ENCODE peak calls at places on chromosomes 1 and 21, in nine cellular contexts. R is GM20000, W is osteocyte, Z is fibroblast of lung, G is tibial artery, D is heart right ventricle, X is choroid plexus epithelial cell, L is AG09319, T is kidney epithelial cell. N is an unnamed sample.

GRCh38 chr1:174877208-174877673 is 122.5 kb upstream of the CACYBP start:
- DNase-seq in W (no peak), G (no peak), X (no peak), D (no peak), R (no peak), T (no peak), L (no peak), Z (no peak), N (no peak)

GRCh38 chr1:230277201-230277771 is 148.8 kb downstream of the PGBD5 start:
- DNase-seq in L (no peak), D (no peak), T (no peak), X (no peak), G (peak), R (peak), W (no peak), Z (no peak), N (no peak)

GRCh38 chr1:56080123-56080522 is 499.2 kb downstream of the PLPP3 start:
- DNase-seq in X (no peak), R (no peak), G (no peak), L (no peak), T (no peak), D (no peak), W (no peak), Z (no peak), N (no peak)

GRCh38 chr1:87883906-87884305 is 555.2 kb downstream of the LMO4 start:
- DNase-seq in G (no peak), L (no peak), Z (no peak), X (no peak), T (no peak), W (no peak), D (no peak), R (no peak), N (no peak)

GRCh38 chr1:17875882-17876280 is 120.7 kb downstream of the ACTL8 start:
- DNase-seq in G (peak), W (no peak), R (no peak), X (peak), D (peak), Z (peak), L (no peak), T (no peak), N (no peak)

GRCh38 chr1:67464741-67465140 is 34.5 kb upstream of the SERBP1 start:
- DNase-seq in T (no peak), R (no peak), G (no peak), W (no peak), L (no peak), Z (no peak), D (no peak), X (no peak), N (no peak)

GRCh38 chr1:215146252-215146975 is 63.9 kb downstream of the KCNK2 start:
- DNase-seq in T (peak), Z (peak), W (no peak), R (no peak), X (peak), G (no peak), D (no peak), L (no peak), N (no peak)

GRCh38 chr1:218739426-218739825 is 394.3 kb downstream of the TGFB2 start:
- DNase-seq in Z (peak), X (peak), G (peak), W (peak), T (no peak), R (no peak), L (peak), D (peak), N (no peak)

GRCh38 chr1:197675475-197676324 is 99.6 kb downstream of the DENND1B start:
- DNase-seq in W (no peak), X (peak), G (peak), L (no peak), D (no peak), T (no peak), Z (peak), R (no peak), N (no peak)

GRCh38 chr1:186183219-186183618 is 191.8 kb downstream of the TPR start:
- DNase-seq in L (no peak), W (no peak), Z (peak), R (no peak), T (peak), X (peak), G (peak), D (no peak), N (no peak)

GRCh38 chr1:243946946-243947345 is 96.9 kb upstream of the AKT3 start:
- DNase-seq in D (no peak), G (no peak), X (peak), T (no peak), Z (peak), L (no peak), R (peak), W (peak), N (no peak)

GRCh38 chr1:186042216-186042615 is 308.0 kb downstream of the HMCN1 start:
- DNase-seq in R (no peak), G (no peak), L (no peak), Z (no peak), T (no peak), W (no peak), X (no peak), D (no peak), N (no peak)

GRCh38 chr1:18529714-18530113 is 49.0 kb downstream of the KLHDC7A start:
- DNase-seq in G (no peak), L (no peak), X (no peak), W (peak), T (no peak), Z (no peak), R (no peak), D (no peak), N (no peak)

GRCh38 chr1:8191474-8191873 is 126.4 kb upstream of the SLC45A1 start:
- DNase-seq in Z (no peak), R (no peak), L (no peak), X (no peak), T (no peak), D (no peak), G (no peak), W (no peak), N (no peak)

GRCh38 chr21:45403825-45404725 is 890 bp upstream of the COL18A1 start:
- DNase-seq in R (no peak), T (no peak), X (peak), D (peak), W (no peak), L (no peak), G (peak), Z (peak), N (no peak)

GRCh38 chr1:8075511-8076051 is 49.5 kb upstream of the ERRFI1 start:
- DNase-seq in R (no peak), G (no peak), W (no peak), D (no peak), X (no peak), L (no peak), T (no peak), Z (no peak), N (no peak)

GRCh38 chr1:210132582-210132981 is 100.0 kb upstream of the SERTAD4 start:
- DNase-seq in X (peak), L (no peak), Z (peak), D (no peak), W (no peak), R (no peak), G (no peak), T (peak), N (no peak)

GRCh38 chr1:164914208-164914607 is 355.2 kb downstream of the PBX1 start:
- DNase-seq in T (no peak), Z (peak), W (no peak), X (peak), G (no peak), L (peak), D (no peak), R (no peak), N (no peak)

GRCh38 chr1:168907053-168907452 is 178.0 kb upstream of the DPT start:
- DNase-seq in D (no peak), R (no peak), Z (no peak), W (no peak), G (no peak), T (peak), X (no peak), L (no peak), N (no peak)

GRCh38 chr1:63630666-63631065 is 37.5 kb downstream of the PGM1 start:
- DNase-seq in G (no peak), D (no peak), R (no peak), L (no peak), W (no peak), T (no peak), Z (no peak), X (peak), N (no peak)

GRCh38 chr1:6625579-6626149 is 996 bp downstream of the THAP3 start:
- DNase-seq in Z (peak), D (peak), T (no peak), X (peak), L (no peak), R (peak), G (no peak), W (no peak), N (no peak)

GRCh38 chr1:19529570-19530145 is 44.3 kb upstream of the CAPZB start:
- DNase-seq in L (no peak), D (peak), X (no peak), W (no peak), T (no peak), G (no peak), Z (no peak), R (no peak), N (no peak)

GRCh38 chr1:213070399-213070798 is 19.4 kb downstream of the RPS6KC1 start:
- DNase-seq in Z (peak), W (no peak), L (peak), T (peak), G (no peak), R (peak), X (peak), D (no peak), N (no peak)
- TF ChIP-seq CTCF in Z (peak), W (peak), L (peak), T (peak), G (peak), R (no peak), X (peak), D (no peak), N (no peak)

DNA sequence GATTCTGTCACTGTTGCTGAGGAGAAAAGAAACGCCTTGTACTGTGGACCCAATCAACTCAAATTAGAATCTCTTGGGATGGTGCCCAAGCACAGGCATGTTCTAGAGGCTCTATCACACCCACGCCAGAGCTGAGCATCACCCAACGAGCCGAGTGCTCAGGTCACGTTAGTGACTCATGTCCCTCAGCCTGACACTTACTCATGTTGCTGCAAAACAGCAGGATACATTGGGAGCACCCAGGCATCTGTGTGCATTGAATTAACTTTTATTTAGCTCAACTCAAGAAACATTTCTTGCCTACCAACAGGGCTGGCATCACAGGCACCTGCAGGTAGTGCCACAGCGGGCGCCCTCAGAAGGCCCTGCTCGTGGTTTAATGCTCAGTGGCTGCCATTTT is 149.8 kb downstream of the ETS2 start:
- DNase-seq in G (no peak), L (no peak), W (no peak), R (no peak), Z (peak), X (peak), T (peak), D (peak), N (no peak)
- TF ChIP-seq CTCF in G (no peak), L (no peak), W (no peak), R (no peak), Z (no peak), X (no peak), T (no peak), D (no peak), N (no peak)

DNA sequence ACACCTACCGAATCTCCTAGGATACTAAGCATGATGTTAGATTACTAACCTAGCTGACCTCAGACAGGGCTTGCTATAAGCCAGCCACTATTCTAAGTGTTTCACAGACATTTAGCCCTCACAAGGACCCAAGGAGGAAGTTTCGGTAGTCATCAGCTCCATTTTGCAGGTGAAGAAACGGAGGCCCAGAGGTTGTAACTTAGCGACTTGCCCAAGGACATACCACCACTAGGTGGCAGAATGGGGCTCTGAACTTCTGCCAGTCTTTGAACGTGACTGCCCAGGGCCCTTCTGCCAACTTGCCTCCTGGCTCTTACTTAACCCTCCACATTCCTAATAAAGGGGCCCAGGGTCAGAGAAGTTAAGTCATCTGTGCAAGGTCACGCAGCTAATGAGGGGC is 283.5 kb downstream of the C1orf94 start:
- DNase-seq in G (no peak), W (no peak), T (no peak), R (peak), D (no peak), Z (no peak), X (no peak), L (no peak), N (peak)
- TF ChIP-seq CTCF in G (peak), W (peak), T (peak), R (peak), D (peak), Z (no peak), X (peak), L (peak), N (peak)

DNA sequence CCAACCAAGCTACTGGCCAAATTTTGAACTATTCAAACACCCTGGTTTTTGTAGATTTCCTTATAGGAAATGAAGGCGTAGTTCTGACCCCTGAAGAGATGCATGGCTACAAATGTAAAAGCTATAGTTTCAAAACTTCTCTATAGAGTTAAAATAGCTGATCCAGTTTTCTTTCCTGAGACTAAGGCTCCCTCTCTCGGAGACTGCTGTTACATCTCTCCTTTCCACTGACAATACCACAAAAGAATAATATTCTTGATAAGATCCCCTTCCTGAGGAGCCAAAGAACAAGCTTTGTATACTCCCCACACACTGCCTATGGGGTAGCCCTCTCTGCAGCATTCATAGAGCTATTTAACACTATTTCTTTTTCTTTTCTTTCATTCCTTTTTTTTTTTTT is 6.7 kb upstream of the CFAP126 start:
- DNase-seq in X (peak), T (no peak), R (peak), G (no peak), Z (peak), D (no peak), L (no peak), W (no peak), N (no peak)
- TF ChIP-seq CTCF in X (peak), T (peak), R (no peak), G (no peak), Z (no peak), D (no peak), L (no peak), W (peak), N (peak)

GRCh38 chr1:152394151-152394550 is 19.9 kb downstream of the CRNN start:
- DNase-seq in Z (no peak), W (no peak), R (no peak), X (no peak), D (no peak), G (no peak), L (no peak), T (no peak), N (no peak)

GRCh38 chr1:152397474-152397873 is 16.6 kb downstream of the CRNN start:
- DNase-seq in Z (no peak), X (no peak), D (no peak), T (no peak), G (no peak), W (no peak), L (no peak), R (no peak), N (no peak)

GRCh38 chr1:152398812-152399698 is 15.0 kb downstream of the CRNN start:
- DNase-seq in R (peak), X (peak), T (no peak), G (no peak), Z (no peak), W (no peak), L (no peak), D (no peak), N (no peak)
- TF ChIP-seq CTCF in R (peak), X (peak), T (peak), G (no peak), Z (no peak), W (no peak), L (peak), D (peak), N (no peak)

DNA sequence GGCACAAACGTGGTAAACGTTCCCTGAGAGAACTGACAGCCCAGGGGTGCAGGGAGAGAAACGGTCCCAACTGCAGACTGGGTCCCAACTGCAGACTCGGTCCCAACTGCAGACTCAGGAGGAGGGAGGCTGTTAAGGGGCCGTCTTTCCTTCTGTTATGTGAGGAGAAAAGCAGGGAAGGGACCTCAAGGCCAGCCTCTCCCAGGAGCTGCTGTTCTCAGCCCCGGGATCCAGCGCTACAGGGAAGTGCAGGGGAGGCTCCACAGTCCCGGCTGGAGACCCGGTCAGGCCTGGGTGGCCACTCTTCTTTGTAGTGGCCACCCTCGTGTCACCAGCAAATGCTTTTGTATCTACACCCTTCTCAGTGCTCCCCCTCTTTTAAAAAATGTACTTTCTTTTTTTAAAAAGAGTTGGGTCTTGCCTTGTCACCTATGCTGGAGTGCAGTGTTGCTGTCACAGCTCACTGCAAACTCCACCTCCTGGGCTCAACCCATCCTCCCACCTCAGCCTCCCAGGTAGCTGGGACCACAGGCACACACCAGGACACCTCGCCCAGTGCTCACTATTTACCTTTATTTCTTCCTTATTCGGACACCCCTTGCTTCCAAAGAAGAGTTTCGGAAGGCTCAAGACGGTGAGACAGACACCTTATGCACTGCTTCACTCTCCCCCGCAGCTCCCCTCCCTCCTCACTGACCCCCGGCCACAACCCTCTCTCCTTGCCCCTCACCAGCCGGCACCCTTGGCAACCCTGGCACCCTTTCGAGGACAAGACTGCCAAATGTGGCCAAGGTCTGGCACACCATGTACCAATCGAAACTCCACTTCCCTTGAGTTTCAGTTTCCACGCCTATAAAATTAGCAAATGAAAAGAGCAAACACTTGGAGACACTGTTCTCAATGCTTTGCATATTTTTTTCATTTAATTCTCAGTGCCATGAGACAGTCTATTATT is 21.8 kb downstream of the CAPN2 start:
- DNase-seq in Z (no peak), R (no peak), D (no peak), W (no peak), T (no peak), G (no peak), X (no peak), L (no peak), N (no peak)
- TF ChIP-seq CTCF in Z (no peak), R (no peak), D (no peak), W (no peak), T (no peak), G (no peak), X (no peak), L (no peak), N (no peak)

GRCh38 chr1:39157304-39157703 is 47.2 kb upstream of the MACF1 start:
- DNase-seq in W (no peak), R (no peak), L (no peak), G (no peak), Z (no peak), X (no peak), T (no peak), D (no peak), N (no peak)

GRCh38 chr1:39154553-39155361 is 49.7 kb upstream of the MACF1 start:
- DNase-seq in D (no peak), L (peak), G (peak), W (no peak), Z (peak), T (no peak), X (peak), R (no peak), N (no peak)

GRCh38 chr1:39160703-39161102 is 43.8 kb upstream of the MACF1 start:
- DNase-seq in L (no peak), G (no peak), T (no peak), X (peak), D (no peak), R (no peak), Z (no peak), W (no peak), N (no peak)

GRCh38 chr1:39159224-39160036 is 45.1 kb upstream of the MACF1 start:
- DNase-seq in L (no peak), R (no peak), G (no peak), W (no peak), D (no peak), X (peak), Z (no peak), T (peak), N (no peak)

GRCh38 chr1:39158330-39159086 is 46.0 kb upstream of the MACF1 start:
- DNase-seq in W (no peak), R (no peak), D (no peak), T (peak), Z (peak), G (peak), X (peak), L (no peak), N (peak)
- TF ChIP-seq CTCF in W (peak), R (no peak), D (no peak), T (no peak), Z (peak), G (no peak), X (peak), L (no peak), N (no peak)

N was measured in progenitor cell of endocrine pancreas.